ENCODE peak calls at places on chromosomes 7 and 10, in four cellular contexts. F is heart left ventricle, S is H4, D is tibial artery. A is an unnamed sample.
A peak's percentile ranks its signal among the peaks of the same experiment; 100 is the strongest.

GRCh38 chr7:2680792-2681490 is 7.1 kb upstream of the AMZ1 start:
- DNase-seq in F (peak; percentile 81), S (peak; percentile 88), D (peak; percentile 87), A (peak; percentile 91)

GRCh38 chr7:193538-194256 is 1.3 kb downstream of the FAM20C start:
- DNase-seq in F (no peak), S (no peak), D (no peak), A (no peak)

GRCh38 chr10:109866995-109867635 is 56.2 kb downstream of the XPNPEP1 start:
- DNase-seq in F (no peak), S (no peak), D (no peak), A (no peak)

GRCh38 chr7:153887756-153888591 is 164.2 kb upstream of the DPP6 start:
- DNase-seq in F (no peak), S (no peak), D (no peak), A (no peak)

GRCh38 chr7:37117261-37117660 is 331.4 kb downstream of the ELMO1 start:
- DNase-seq in F (no peak), S (no peak), D (no peak), A (no peak)

GRCh38 chr7:127541548-127541947 is 43.8 kb downstream of the GCC1 start:
- DNase-seq in F (no peak), S (no peak), D (no peak), A (no peak)

GRCh38 chr10:82742478-82742877 is 867.5 kb downstream of the NRG3 start:
- DNase-seq in F (no peak), S (peak; percentile 78), D (no peak), A (no peak)

GRCh38 chr10:57320416-57320815 is 947.3 kb downstream of the IPMK start:
- DNase-seq in F (no peak), S (no peak), D (no peak), A (no peak)

GRCh38 chr7:1101580-1102431 is 13.9 kb downstream of the GPER1 start:
- DNase-seq in F (no peak), S (no peak), D (peak; percentile 89), A (peak; percentile 48)

GRCh38 chr7:5139998-5140397 is 50.0 kb upstream of the WIPI2 start:
- DNase-seq in F (no peak), S (peak; percentile 60), D (no peak), A (no peak)

GRCh38 chr10:22429981-22430421 is 84.7 kb downstream of the SPAG6 start:
- DNase-seq in F (no peak), S (no peak), D (no peak), A (no peak)

GRCh38 chr7:100837099-100837836 is 9.9 kb upstream of the EPHB4 start:
- DNase-seq in F (peak; percentile 94), S (peak; percentile 94), D (peak; percentile 95), A (peak; percentile 95)

GRCh38 chr10:125982256-125982948 is 86.0 kb downstream of the FANK1 start:
- DNase-seq in F (no peak), S (peak; percentile 75), D (no peak), A (no peak)

GRCh38 chr7:91068136-91068795 is 196.0 kb upstream of the FZD1 start:
- DNase-seq in F (no peak), S (no peak), D (no peak), A (no peak)